ENCODE peak calls at places on chromosomes 4 and X, in ten cellular contexts. A, L, I, H, J, S, G, C, R and K are unnamed samples.

GRCh38 chrX:49230500-49231232 is 2.5 kb downstream of the CACNA1F start:
- DNase-seq in A (peak), L (peak), I (no peak), H (peak), J (peak), S (peak), G (peak), C (no peak), R (peak), K (peak)

GRCh38 chrX:139932077-139932900 is 564 bp downstream of the ATP11C start:
- DNase-seq in A (no peak), L (peak), I (no peak), H (peak), J (no peak), S (peak), G (peak), C (peak), R (peak), K (peak)

GRCh38 chr4:127648061-127648460 is 15.3 kb downstream of the INTU start:
- DNase-seq in A (no peak), L (no peak), I (no peak), H (no peak), J (no peak), S (no peak), G (no peak), C (no peak), R (no peak), K (no peak)

GRCh38 chr4:177952723-177953122 is 510.5 kb upstream of the AGA start:
- DNase-seq in A (no peak), L (no peak), I (no peak), H (no peak), J (no peak), S (no peak), G (no peak), C (no peak), R (no peak), K (no peak)

GRCh38 chr4:1008840-1009646 is 2.4 kb upstream of the FGFRL1 start:
- DNase-seq in A (no peak), L (peak), I (no peak), H (peak), J (no peak), S (no peak), G (no peak), C (no peak), R (no peak), K (peak)

GRCh38 chr4:56475917-56476316 is 8.5 kb downstream of the SRP72 start:
- DNase-seq in A (no peak), L (no peak), I (no peak), H (no peak), J (no peak), S (no peak), G (no peak), C (no peak), R (peak), K (no peak)

GRCh38 chr4:87505862-87506261 is 23.3 kb downstream of the SPARCL1 start:
- DNase-seq in A (no peak), L (no peak), I (no peak), H (no peak), J (no peak), S (no peak), G (no peak), C (no peak), R (no peak), K (no peak)

GRCh38 chr4:15569746-15570145 is 85.4 kb downstream of the FBXL5 start:
- DNase-seq in A (no peak), L (no peak), I (no peak), H (no peak), J (no peak), S (no peak), G (no peak), C (no peak), R (no peak), K (no peak)

GRCh38 chr4:11424000-11424399 is 4.7 kb downstream of the HS3ST1 start:
- DNase-seq in A (no peak), L (no peak), I (no peak), H (no peak), J (no peak), S (peak), G (no peak), C (peak), R (peak), K (peak)

GRCh38 chrX:150692837-150693781 is at the start of gene MTMR1:
- DNase-seq in A (peak), L (peak), I (no peak), H (peak), J (no peak), S (peak), G (peak), C (peak), R (peak), K (peak)